ENCODE peak calls at places on chromosomes 16 and 17, in four cellular contexts. Z is GM12878, U is A549, D is K562. W is an unnamed sample.

GRCh38 chr17:79808763-79809529 is 12.1 kb upstream of the CBX8 start:
- DNase-seq in Z (no peak), U (peak; percentile 87), D (peak; percentile 64), W (peak; percentile 73)

GRCh38 chr17:6458416-6458950 is 14.2 kb downstream of the PIMREG start:
- DNase-seq in Z (no peak), U (no peak), D (no peak), W (no peak)

GRCh38 chr17:17675925-17676534 is 5.2 kb upstream of the RAI1 start:
- DNase-seq in Z (no peak), U (peak; percentile 49), D (no peak), W (no peak)

GRCh38 chr16:28321700-28322411 is 29.5 kb downstream of the SBK1 start:
- DNase-seq in Z (no peak), U (peak; percentile 38), D (peak; percentile 50), W (peak; percentile 32)

GRCh38 chr17:27824176-27824575 is 23.8 kb upstream of the NOS2 start:
- DNase-seq in Z (no peak), U (no peak), D (no peak), W (no peak)

GRCh38 chr17:33292184-33292980 is 713 bp downstream of the ASIC2 start:
- DNase-seq in Z (no peak), U (peak; percentile 67), D (peak; percentile 11), W (no peak)

GRCh38 chr17:28407130-28407973 is 1.3 kb upstream of the SLC46A1 start:
- DNase-seq in Z (no peak), U (no peak), D (no peak), W (no peak)

GRCh38 chr17:60422162-60422665 is at the start of gene CHCT1:
- DNase-seq in Z (no peak), U (no peak), D (no peak), W (no peak)

GRCh38 chr17:559699-560378 is 154.8 kb downstream of the VPS53 start:
- DNase-seq in Z (no peak), U (peak; percentile 53), D (no peak), W (no peak)

GRCh38 chr17:42913527-42913926 is 12.9 kb downstream of the G6PC1 start:
- DNase-seq in Z (no peak), U (no peak), D (no peak), W (no peak)

GRCh38 chr17:5019475-5019956 is 15.7 kb downstream of the SLC52A1 start:
- DNase-seq in Z (no peak), U (no peak), D (peak; percentile 25), W (no peak)

GRCh38 chr17:61750656-61751055 is 112.7 kb downstream of the BRIP1 start:
- DNase-seq in Z (peak; percentile 80), U (no peak), D (no peak), W (no peak)

GRCh38 chr17:17179371-17179827 is 26.7 kb downstream of the PLD6 start:
- DNase-seq in Z (peak; percentile 30), U (no peak), D (no peak), W (no peak)

GRCh38 chr16:58462997-58463891 is 36.7 kb upstream of the NDRG4 start:
- DNase-seq in Z (no peak), U (no peak), D (no peak), W (no peak)

GRCh38 chr17:16910341-16910740 is 61.6 kb downstream of the TNFRSF13B start:
- DNase-seq in Z (no peak), U (no peak), D (no peak), W (no peak)

GRCh38 chr16:54407596-54407995 is 121.0 kb upstream of the IRX3 start:
- DNase-seq in Z (no peak), U (no peak), D (no peak), W (no peak)

GRCh38 chr17:8041249-8041928 is 2.5 kb downstream of the ALOX15B start:
- DNase-seq in Z (no peak), U (peak; percentile 81), D (peak; percentile 60), W (peak; percentile 49)

GRCh38 chr16:84597518-84598390 is 20.1 kb downstream of the COTL1 start:
- DNase-seq in Z (no peak), U (no peak), D (no peak), W (no peak)

GRCh38 chr16:56941092-56941491 is 9.2 kb downstream of the HERPUD1 start:
- DNase-seq in Z (no peak), U (no peak), D (no peak), W (no peak)

GRCh38 chr17:69326302-69327059 is 452 bp downstream of the ABCA5 start:
- DNase-seq in Z (no peak), U (peak; percentile 6), D (peak; percentile 1), W (peak; percentile 7)

GRCh38 chr16:81889896-81890634 is 111.0 kb downstream of the PLCG2 start:
- DNase-seq in Z (no peak), U (peak; percentile 71), D (peak; percentile 77), W (peak; percentile 70)

GRCh38 chr17:82242977-82243647 is 14.3 kb downstream of the SLC16A3 start:
- DNase-seq in Z (no peak), U (peak; percentile 53), D (no peak), W (peak; percentile 84)

GRCh38 chr16:68689921-68690320 is 44.8 kb downstream of the CDH3 start:
- DNase-seq in Z (no peak), U (no peak), D (no peak), W (no peak)

GRCh38 chr16:24851700-24852099 is 5.9 kb downstream of the SLC5A11 start:
- DNase-seq in Z (no peak), U (peak; percentile 63), D (no peak), W (no peak)

GRCh38 chr17:11240041-11240801 is 792 bp upstream of the SHISA6 start:
- DNase-seq in Z (no peak), U (no peak), D (no peak), W (no peak)

GRCh38 chr17:4436846-4437245 is 3.1 kb downstream of the SPNS3 start:
- DNase-seq in Z (no peak), U (no peak), D (no peak), W (no peak)

GRCh38 chr17:1180434-1180742 is 607 bp upstream of the ABR start:
- DNase-seq in Z (no peak), U (no peak), D (no peak), W (no peak)

GRCh38 chr16:75038036-75038959 is 39.5 kb downstream of the ZNRF1 start:
- DNase-seq in Z (no peak), U (no peak), D (peak; percentile 51), W (no peak)

GRCh38 chr16:55572439-55572838 is 6.0 kb downstream of the CAPNS2 start:
- DNase-seq in Z (no peak), U (peak; percentile 46), D (peak; percentile 43), W (no peak)

GRCh38 chr16:63188076-63188771 is 1152.0 kb upstream of the CDH8 start:
- DNase-seq in Z (no peak), U (no peak), D (no peak), W (no peak)

GRCh38 chr17:917391-917811 is 62.2 kb downstream of the NXN start:
- DNase-seq in Z (no peak), U (no peak), D (no peak), W (no peak)

GRCh38 chr16:48201515-48202201 is 42.4 kb upstream of the LONP2 start:
- DNase-seq in Z (no peak), U (no peak), D (no peak), W (no peak)

GRCh38 chr16:16093625-16094332 is 129.5 kb downstream of the ABCC6 start:
- DNase-seq in Z (no peak), U (no peak), D (no peak), W (no peak)

GRCh38 chr16:26645629-26646028 is 421.1 kb upstream of the C16orf82 start:
- DNase-seq in Z (no peak), U (peak; percentile 10), D (peak; percentile 50), W (no peak)

GRCh38 chr16:81237282-81237681 is 1.2 kb upstream of the BCO1 start:
- DNase-seq in Z (no peak), U (no peak), D (no peak), W (no peak)

GRCh38 chr16:86707171-86707570 is 128.8 kb downstream of the FOXL1 start:
- DNase-seq in Z (no peak), U (no peak), D (no peak), W (no peak)

GRCh38 chr16:86706726-86707125 is 128.4 kb downstream of the FOXL1 start:
- DNase-seq in Z (no peak), U (no peak), D (no peak), W (no peak)

GRCh38 chr16:86709103-86709502 is 130.8 kb downstream of the FOXL1 start:
- DNase-seq in Z (no peak), U (no peak), D (no peak), W (no peak)

GRCh38 chr16:86708431-86708830 is 130.1 kb downstream of the FOXL1 start:
- DNase-seq in Z (no peak), U (no peak), D (no peak), W (no peak)

DNA sequence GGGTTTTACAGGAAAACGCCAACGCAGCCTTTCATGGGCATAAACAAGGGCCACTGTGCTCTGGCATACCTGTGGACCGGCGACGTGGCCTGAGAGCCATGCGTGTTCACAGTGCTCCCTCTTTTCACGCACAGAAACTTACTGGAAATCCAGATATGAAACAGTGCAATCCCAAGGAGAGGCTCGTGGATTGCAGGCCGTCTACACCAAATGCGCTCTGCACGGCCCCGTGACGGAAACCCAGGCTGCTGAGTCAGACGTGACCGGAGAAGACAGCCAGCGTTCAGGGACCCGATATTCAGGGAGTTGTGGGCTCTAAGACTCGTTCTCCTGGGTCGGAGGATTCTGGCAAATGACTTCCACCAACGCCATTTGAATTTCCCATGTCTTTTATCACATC is 129.2 kb downstream of the FOXL1 start:
- DNase-seq in Z (no peak), U (no peak), D (no peak), W (no peak)
- TF ChIP-seq CHD4 in Z (no peak), U (no peak), D (no peak), W (no peak)

DNA sequence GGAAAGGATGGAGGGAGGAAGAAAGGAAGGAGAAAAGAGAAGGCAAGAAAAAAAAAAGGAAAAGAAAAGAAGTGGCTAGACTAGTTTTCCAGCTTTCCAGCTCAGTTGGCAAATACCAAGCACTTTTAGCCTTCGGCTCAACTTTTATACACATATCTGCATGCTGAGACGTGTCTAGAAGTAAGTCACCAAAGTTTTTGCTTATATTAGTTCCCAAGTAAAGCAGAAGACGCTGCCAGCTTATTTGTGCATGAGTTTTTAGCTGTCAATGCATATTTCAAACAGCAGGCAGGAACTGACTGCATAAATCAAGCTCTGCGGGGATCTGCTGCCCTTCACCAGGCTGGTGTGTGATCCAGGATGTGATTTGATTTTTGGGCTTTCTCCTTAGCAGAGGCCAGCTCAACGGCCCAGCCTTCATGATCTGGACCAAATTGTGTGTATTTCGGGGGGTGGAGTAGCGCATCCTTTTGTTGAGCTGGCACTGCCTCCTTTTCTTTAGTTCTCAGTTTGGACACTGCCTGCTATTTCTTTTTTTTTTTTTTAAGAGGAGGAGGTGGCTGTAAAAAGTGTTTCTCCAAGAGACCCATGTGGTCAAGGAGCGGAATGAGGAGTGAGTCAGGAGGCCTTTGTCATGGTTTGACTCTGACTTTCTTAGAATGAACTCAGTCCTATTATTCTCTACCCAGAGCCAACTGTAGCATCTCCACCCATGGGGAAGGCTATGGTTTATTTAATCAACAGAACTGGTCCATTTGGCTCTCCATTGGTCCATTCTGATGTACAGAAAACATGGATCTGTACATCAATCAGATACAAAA is 162.6 kb upstream of the XYLT1 start:
- DNase-seq in Z (no peak), U (no peak), D (no peak), W (no peak)
- TF ChIP-seq CHD4 in Z (no peak), U (no peak), D (no peak), W (no peak)

DNA sequence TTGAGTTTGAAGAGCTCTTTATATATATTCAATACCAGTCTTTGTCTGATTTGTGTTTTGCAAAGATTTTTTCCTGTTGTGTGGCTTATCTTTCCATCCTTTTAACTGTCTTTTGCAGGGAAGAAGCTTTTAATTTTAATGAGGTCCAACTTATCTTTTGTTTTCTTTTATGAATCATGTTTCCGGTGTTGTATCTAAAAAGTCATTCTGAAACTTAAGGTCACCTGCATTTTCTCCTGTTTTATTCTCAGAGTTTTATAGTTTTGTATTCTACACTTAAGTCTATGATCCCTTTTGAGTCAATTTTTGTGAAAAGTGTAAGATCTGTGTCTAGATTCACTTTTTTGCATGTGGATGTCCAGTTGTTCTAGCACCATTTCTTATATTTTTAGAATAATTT is 24.6 kb upstream of the COX10 start:
- DNase-seq in Z (no peak), U (no peak), D (no peak), W (no peak)
- TF ChIP-seq CHD4 in Z (no peak), U (no peak), D (no peak), W (no peak)

GRCh38 chr17:57918017-57918895 is 37.0 kb downstream of the CUEDC1 start:
- DNase-seq in Z (no peak), U (no peak), D (no peak), W (no peak)
- TF ChIP-seq CHD4 in Z (no peak), U (no peak), D (no peak), W (no peak)

W was measured in HepG2.